ENCODE peak calls at places on chromosomes 1 and 21, in eight cellular contexts. One of them, this sample, is unnamed. For H3K9me3, the result is how much of the 10 kb centered on the place peaks cover.

GRCh38 chr1:225896937-225897549 is 8.1 kb upstream of the LEFTY1 start:
- DNase-seq in AG04450: no peak
- DNase-seq in Peyer's patch: peak
- DNase-seq in transverse colon: peak
- DNase-seq in effector memory CD4-positive, alpha-beta T cell: peak
- DNase-seq in mesenchymal stem cell: peak
- DNase-seq in stomach: peak
- DNase-seq in left ventricle myocardium inferior: no peak
- DNase-seq in this sample: peak

GRCh38 chr1:55214903-55215193 is 316 bp downstream of the USP24 start:
- DNase-seq in AG04450: no peak
- DNase-seq in Peyer's patch: peak
- DNase-seq in transverse colon: peak
- DNase-seq in effector memory CD4-positive, alpha-beta T cell: no peak
- DNase-seq in mesenchymal stem cell: peak
- DNase-seq in stomach: peak
- DNase-seq in left ventricle myocardium inferior: peak
- DNase-seq in this sample: peak

GRCh38 chr1:201153474-201154388 is 543 bp downstream of the TMEM9 start:
- DNase-seq in AG04450: no peak
- DNase-seq in Peyer's patch: no peak
- DNase-seq in transverse colon: no peak
- DNase-seq in effector memory CD4-positive, alpha-beta T cell: no peak
- DNase-seq in mesenchymal stem cell: no peak
- DNase-seq in stomach: no peak
- DNase-seq in left ventricle myocardium inferior: no peak
- DNase-seq in this sample: no peak

GRCh38 chr1:93992954-93993353 is 83.7 kb upstream of the GCLM start:
- DNase-seq in AG04450: no peak
- DNase-seq in Peyer's patch: no peak
- DNase-seq in transverse colon: no peak
- DNase-seq in effector memory CD4-positive, alpha-beta T cell: no peak
- DNase-seq in mesenchymal stem cell: no peak
- DNase-seq in stomach: no peak
- DNase-seq in left ventricle myocardium inferior: no peak
- DNase-seq in this sample: no peak

GRCh38 chr1:221829327-221830011 is 87.6 kb upstream of the DUSP10 start:
- DNase-seq in AG04450: peak
- DNase-seq in Peyer's patch: no peak
- DNase-seq in transverse colon: no peak
- DNase-seq in effector memory CD4-positive, alpha-beta T cell: peak
- DNase-seq in mesenchymal stem cell: peak
- DNase-seq in stomach: no peak
- DNase-seq in left ventricle myocardium inferior: no peak
- DNase-seq in this sample: no peak

GRCh38 chr1:114150016-114150415 is 3.7 kb downstream of the SYT6 start:
- DNase-seq in AG04450: no peak
- DNase-seq in Peyer's patch: no peak
- DNase-seq in transverse colon: no peak
- DNase-seq in effector memory CD4-positive, alpha-beta T cell: no peak
- DNase-seq in mesenchymal stem cell: no peak
- DNase-seq in stomach: no peak
- DNase-seq in left ventricle myocardium inferior: no peak
- DNase-seq in this sample: no peak

GRCh38 chr1:53946252-53947171 is at the start of gene LRRC42:
- DNase-seq in AG04450: no peak
- DNase-seq in Peyer's patch: no peak
- DNase-seq in transverse colon: no peak
- DNase-seq in effector memory CD4-positive, alpha-beta T cell: no peak
- DNase-seq in mesenchymal stem cell: no peak
- DNase-seq in stomach: no peak
- DNase-seq in left ventricle myocardium inferior: no peak
- DNase-seq in this sample: no peak

GRCh38 chr21:15289896-15290841 is 225.4 kb upstream of the NRIP1 start:
- DNase-seq in AG04450: no peak
- DNase-seq in Peyer's patch: no peak
- DNase-seq in transverse colon: peak
- DNase-seq in effector memory CD4-positive, alpha-beta T cell: no peak
- DNase-seq in mesenchymal stem cell: no peak
- DNase-seq in stomach: peak
- DNase-seq in left ventricle myocardium inferior: peak
- DNase-seq in this sample: peak

GRCh38 chr1:68293122-68293521 is 60.8 kb upstream of the WLS start:
- DNase-seq in AG04450: no peak
- DNase-seq in Peyer's patch: no peak
- DNase-seq in transverse colon: no peak
- DNase-seq in effector memory CD4-positive, alpha-beta T cell: no peak
- DNase-seq in mesenchymal stem cell: no peak
- DNase-seq in stomach: no peak
- DNase-seq in left ventricle myocardium inferior: no peak
- DNase-seq in this sample: no peak

GRCh38 chr1:226308166-226308722 is 720 bp downstream of the LIN9 start:
- DNase-seq in AG04450: no peak
- DNase-seq in Peyer's patch: peak
- DNase-seq in transverse colon: peak
- DNase-seq in effector memory CD4-positive, alpha-beta T cell: no peak
- DNase-seq in mesenchymal stem cell: no peak
- DNase-seq in stomach: peak
- DNase-seq in left ventricle myocardium inferior: peak
- DNase-seq in this sample: no peak

GRCh38 chr1:210633140-210633539 is 304.4 kb downstream of the HHAT start:
- DNase-seq in AG04450: no peak
- DNase-seq in Peyer's patch: no peak
- DNase-seq in transverse colon: no peak
- DNase-seq in effector memory CD4-positive, alpha-beta T cell: no peak
- DNase-seq in mesenchymal stem cell: no peak
- DNase-seq in stomach: no peak
- DNase-seq in left ventricle myocardium inferior: no peak
- DNase-seq in this sample: no peak

GRCh38 chr1:214124915-214125314 is 137.1 kb downstream of the PROX1 start:
- DNase-seq in AG04450: no peak
- DNase-seq in Peyer's patch: no peak
- DNase-seq in transverse colon: no peak
- DNase-seq in effector memory CD4-positive, alpha-beta T cell: no peak
- DNase-seq in mesenchymal stem cell: no peak
- DNase-seq in stomach: no peak
- DNase-seq in left ventricle myocardium inferior: no peak
- DNase-seq in this sample: no peak

GRCh38 chr1:101238681-101239094 is 1.9 kb downstream of the S1PR1 start:
- DNase-seq in AG04450: peak
- DNase-seq in Peyer's patch: peak
- DNase-seq in transverse colon: peak
- DNase-seq in effector memory CD4-positive, alpha-beta T cell: peak
- DNase-seq in mesenchymal stem cell: peak
- DNase-seq in stomach: peak
- DNase-seq in left ventricle myocardium inferior: peak
- DNase-seq in this sample: peak

GRCh38 chr1:245177071-245177900 is 22.5 kb downstream of the KIF26B start:
- DNase-seq in AG04450: no peak
- DNase-seq in Peyer's patch: no peak
- DNase-seq in transverse colon: no peak
- DNase-seq in effector memory CD4-positive, alpha-beta T cell: no peak
- DNase-seq in mesenchymal stem cell: no peak
- DNase-seq in stomach: no peak
- DNase-seq in left ventricle myocardium inferior: no peak
- DNase-seq in this sample: no peak

DNA sequence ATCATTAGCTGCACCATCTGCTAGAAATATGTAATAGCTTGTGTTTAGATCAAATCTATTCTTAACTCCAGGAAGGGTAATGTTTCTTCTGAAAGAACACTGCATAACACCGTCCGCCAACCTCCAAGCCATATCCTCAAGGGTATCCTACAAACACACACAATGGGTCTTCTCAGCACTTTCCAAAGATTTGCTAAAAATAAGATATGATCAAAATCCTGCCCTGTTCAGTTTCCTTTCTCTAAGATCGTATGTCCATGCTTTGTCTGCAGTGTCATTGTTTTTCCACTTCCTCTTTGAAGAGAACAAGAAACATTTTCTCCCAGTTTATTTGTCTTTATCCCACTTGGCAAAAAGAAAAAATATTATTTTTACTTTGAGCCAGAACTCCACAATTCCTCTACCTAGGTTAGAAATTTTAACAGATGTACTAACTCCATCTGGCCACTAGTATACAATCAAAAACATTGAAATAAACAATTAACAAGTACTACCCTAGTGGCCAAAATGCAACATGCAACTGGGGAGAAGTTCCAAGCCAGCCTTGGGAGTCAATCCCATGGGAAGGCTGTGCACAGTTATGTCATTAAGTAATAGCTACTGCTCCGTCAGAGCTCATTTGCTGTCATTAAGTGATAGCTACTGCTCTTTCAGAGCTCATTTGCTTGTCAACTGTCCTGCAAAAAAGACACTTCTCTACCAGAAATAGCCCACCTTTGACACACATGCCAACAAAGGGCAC is 37.8 kb downstream of the FRRS1 start:
- DNase-seq in AG04450: no peak
- DNase-seq in Peyer's patch: no peak
- DNase-seq in transverse colon: no peak
- DNase-seq in effector memory CD4-positive, alpha-beta T cell: no peak
- DNase-seq in mesenchymal stem cell: peak
- DNase-seq in stomach: no peak
- DNase-seq in left ventricle myocardium inferior: no peak
- DNase-seq in this sample: no peak
- H3K27ac ChIP-seq in AG04450: no peak
- H3K27ac ChIP-seq in Peyer's patch: no peak
- H3K27ac ChIP-seq in transverse colon: no peak
- H3K27ac ChIP-seq in effector memory CD4-positive, alpha-beta T cell: no peak
- H3K27ac ChIP-seq in mesenchymal stem cell: no peak
- H3K27ac ChIP-seq in stomach: peak
- H3K27ac ChIP-seq in left ventricle myocardium inferior: peak
- H3K27ac ChIP-seq in this sample: peak

GRCh38 chr1:11507309-11507708 is 28.4 kb downstream of the DISP3 start:
- DNase-seq in AG04450: no peak
- DNase-seq in Peyer's patch: no peak
- DNase-seq in transverse colon: no peak
- DNase-seq in effector memory CD4-positive, alpha-beta T cell: no peak
- DNase-seq in mesenchymal stem cell: no peak
- DNase-seq in stomach: no peak
- DNase-seq in left ventricle myocardium inferior: no peak
- DNase-seq in this sample: no peak
- H3K9me3 ChIP-seq in AG04450: under half
- H3K9me3 ChIP-seq in Peyer's patch: under half
- H3K9me3 ChIP-seq in transverse colon: under half
- H3K9me3 ChIP-seq in effector memory CD4-positive, alpha-beta T cell: under half
- H3K9me3 ChIP-seq in mesenchymal stem cell: half or more
- H3K9me3 ChIP-seq in stomach: half or more
- H3K9me3 ChIP-seq in left ventricle myocardium inferior: half or more
- H3K9me3 ChIP-seq in this sample: under half

DNA sequence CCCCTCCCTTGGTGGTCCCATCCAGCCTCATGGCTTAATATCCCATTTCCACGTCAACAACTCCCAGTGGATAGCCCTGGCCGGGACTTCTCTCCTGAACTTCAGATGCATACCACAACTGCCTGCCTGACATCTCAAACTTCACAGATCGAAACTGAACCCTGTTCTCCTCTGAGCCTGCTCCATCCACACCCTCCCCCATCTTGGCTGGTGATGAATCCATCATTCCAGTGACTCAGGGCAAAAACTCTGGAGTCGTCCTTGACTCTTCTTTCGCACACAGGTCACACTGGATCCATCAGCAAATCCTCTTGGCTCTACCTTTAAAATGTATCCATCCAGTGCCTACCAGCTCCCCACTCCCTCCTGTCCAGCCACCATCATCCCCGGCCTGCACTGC is 3.9 kb downstream of the TAS1R2 start:
- DNase-seq in AG04450: no peak
- DNase-seq in Peyer's patch: no peak
- DNase-seq in transverse colon: no peak
- DNase-seq in effector memory CD4-positive, alpha-beta T cell: no peak
- DNase-seq in mesenchymal stem cell: no peak
- DNase-seq in stomach: no peak
- DNase-seq in left ventricle myocardium inferior: no peak
- DNase-seq in this sample: no peak
- H3K27ac ChIP-seq in AG04450: no peak
- H3K27ac ChIP-seq in Peyer's patch: no peak
- H3K27ac ChIP-seq in transverse colon: no peak
- H3K27ac ChIP-seq in effector memory CD4-positive, alpha-beta T cell: no peak
- H3K27ac ChIP-seq in mesenchymal stem cell: no peak
- H3K27ac ChIP-seq in stomach: no peak
- H3K27ac ChIP-seq in left ventricle myocardium inferior: no peak
- H3K27ac ChIP-seq in this sample: no peak

GRCh38 chr1:207393610-207394009 is 60.5 kb upstream of the CR2 start:
- DNase-seq in AG04450: peak
- DNase-seq in Peyer's patch: no peak
- DNase-seq in transverse colon: no peak
- DNase-seq in effector memory CD4-positive, alpha-beta T cell: no peak
- DNase-seq in mesenchymal stem cell: peak
- DNase-seq in stomach: no peak
- DNase-seq in left ventricle myocardium inferior: no peak
- DNase-seq in this sample: no peak
- H3K9me3 ChIP-seq in AG04450: under half
- H3K9me3 ChIP-seq in Peyer's patch: under half
- H3K9me3 ChIP-seq in transverse colon: under half
- H3K9me3 ChIP-seq in effector memory CD4-positive, alpha-beta T cell: under half
- H3K9me3 ChIP-seq in mesenchymal stem cell: under half
- H3K9me3 ChIP-seq in stomach: under half
- H3K9me3 ChIP-seq in left ventricle myocardium inferior: under half
- H3K9me3 ChIP-seq in this sample: under half

GRCh38 chr21:27047331-27048314 is 80.7 kb upstream of the ADAMTS5 start:
- DNase-seq in AG04450: no peak
- DNase-seq in Peyer's patch: no peak
- DNase-seq in transverse colon: no peak
- DNase-seq in effector memory CD4-positive, alpha-beta T cell: no peak
- DNase-seq in mesenchymal stem cell: peak
- DNase-seq in stomach: no peak
- DNase-seq in left ventricle myocardium inferior: no peak
- DNase-seq in this sample: no peak
- H3K27ac ChIP-seq in AG04450: no peak
- H3K27ac ChIP-seq in Peyer's patch: no peak
- H3K27ac ChIP-seq in transverse colon: no peak
- H3K27ac ChIP-seq in effector memory CD4-positive, alpha-beta T cell: no peak
- H3K27ac ChIP-seq in mesenchymal stem cell: no peak
- H3K27ac ChIP-seq in stomach: no peak
- H3K27ac ChIP-seq in left ventricle myocardium inferior: no peak
- H3K27ac ChIP-seq in this sample: no peak

This sample was measured in right cardiac atrium.